ENCODE peak calls at places on chromosomes 7 and 10, in six cellular contexts. One of them, this sample, is unnamed.
A peak's percentile ranks its signal among the peaks of the same experiment; 100 is the strongest.

GRCh38 chr10:7818295-7819125 is at the start of gene TAF3:
- DNase-seq in HCT116: peak; percentile 72
- DNase-seq in GM12878: peak; percentile 55
- DNase-seq in H1: peak; percentile 96
- DNase-seq in HepG2: peak; percentile 81
- DNase-seq in K562: peak; percentile 90
- DNase-seq in this sample: peak; percentile 76

GRCh38 chr7:47085491-47086275 is 496.2 kb downstream of the TNS3 start:
- DNase-seq in HCT116: no peak
- DNase-seq in GM12878: no peak
- DNase-seq in H1: no peak
- DNase-seq in HepG2: no peak
- DNase-seq in K562: no peak
- DNase-seq in this sample: no peak

GRCh38 chr10:50991496-50992355 is 82.6 kb upstream of the PRKG1 start:
- DNase-seq in HCT116: no peak
- DNase-seq in GM12878: no peak
- DNase-seq in H1: peak; percentile 57
- DNase-seq in HepG2: no peak
- DNase-seq in K562: no peak
- DNase-seq in this sample: no peak

GRCh38 chr7:92691578-92691977 is 101.4 kb upstream of the FAM133B start:
- DNase-seq in HCT116: peak; percentile 52
- DNase-seq in GM12878: peak; percentile 37
- DNase-seq in H1: no peak
- DNase-seq in HepG2: peak; percentile 68
- DNase-seq in K562: peak; percentile 35
- DNase-seq in this sample: peak; percentile 33

GRCh38 chr7:158943713-158944112 is 87.4 kb downstream of the DYNC2I1 start:
- DNase-seq in HCT116: no peak
- DNase-seq in GM12878: no peak
- DNase-seq in H1: no peak
- DNase-seq in HepG2: no peak
- DNase-seq in K562: no peak
- DNase-seq in this sample: no peak

GRCh38 chr10:89702121-89702480 is 711 bp downstream of the KIF20B start:
- DNase-seq in HCT116: no peak
- DNase-seq in GM12878: peak; percentile 21
- DNase-seq in H1: no peak
- DNase-seq in HepG2: peak; percentile 11
- DNase-seq in K562: peak; percentile 9
- DNase-seq in this sample: no peak

GRCh38 chr10:30365278-30365677 is 16.2 kb upstream of the MTPAP start:
- DNase-seq in HCT116: peak; percentile 40
- DNase-seq in GM12878: no peak
- DNase-seq in H1: no peak
- DNase-seq in HepG2: no peak
- DNase-seq in K562: no peak
- DNase-seq in this sample: no peak

GRCh38 chr7:116924741-116925140 is 28.6 kb upstream of the ST7 start:
- DNase-seq in HCT116: no peak
- DNase-seq in GM12878: no peak
- DNase-seq in H1: no peak
- DNase-seq in HepG2: no peak
- DNase-seq in K562: no peak
- DNase-seq in this sample: no peak

GRCh38 chr7:21243265-21243664 is 184.6 kb upstream of the SP4 start:
- DNase-seq in HCT116: no peak
- DNase-seq in GM12878: no peak
- DNase-seq in H1: no peak
- DNase-seq in HepG2: no peak
- DNase-seq in K562: no peak
- DNase-seq in this sample: peak; percentile 68

GRCh38 chr7:44279731-44280505 is 45.5 kb downstream of the CAMK2B start:
- DNase-seq in HCT116: no peak
- DNase-seq in GM12878: no peak
- DNase-seq in H1: peak; percentile 38
- DNase-seq in HepG2: no peak
- DNase-seq in K562: peak; percentile 34
- DNase-seq in this sample: no peak

GRCh38 chr7:98568891-98569290 is 48.2 kb upstream of the NPTX2 start:
- DNase-seq in HCT116: no peak
- DNase-seq in GM12878: no peak
- DNase-seq in H1: no peak
- DNase-seq in HepG2: no peak
- DNase-seq in K562: no peak
- DNase-seq in this sample: no peak

GRCh38 chr10:106582291-106582690 is 582.2 kb downstream of the SORCS1 start:
- DNase-seq in HCT116: no peak
- DNase-seq in GM12878: no peak
- DNase-seq in H1: no peak
- DNase-seq in HepG2: no peak
- DNase-seq in K562: no peak
- DNase-seq in this sample: no peak

GRCh38 chr10:122352817-122353525 is 21.5 kb upstream of the PLEKHA1 start:
- DNase-seq in HCT116: no peak
- DNase-seq in GM12878: no peak
- DNase-seq in H1: no peak
- DNase-seq in HepG2: peak; percentile 73
- DNase-seq in K562: no peak
- DNase-seq in this sample: no peak

GRCh38 chr10:103793920-103794883 is 61.2 kb downstream of the SH3PXD2A start:
- DNase-seq in HCT116: no peak
- DNase-seq in GM12878: no peak
- DNase-seq in H1: no peak
- DNase-seq in HepG2: peak; percentile 99
- DNase-seq in K562: no peak
- DNase-seq in this sample: no peak

GRCh38 chr7:50679218-50680007 is 103.3 kb downstream of the GRB10 start:
- DNase-seq in HCT116: peak; percentile 18
- DNase-seq in GM12878: no peak
- DNase-seq in H1: no peak
- DNase-seq in HepG2: peak; percentile 60
- DNase-seq in K562: peak; percentile 21
- DNase-seq in this sample: no peak

GRCh38 chr7:51242007-51242691 is 74.5 kb downstream of the COBL start:
- DNase-seq in HCT116: no peak
- DNase-seq in GM12878: no peak
- DNase-seq in H1: peak; percentile 30
- DNase-seq in HepG2: no peak
- DNase-seq in K562: no peak
- DNase-seq in this sample: no peak

DNA sequence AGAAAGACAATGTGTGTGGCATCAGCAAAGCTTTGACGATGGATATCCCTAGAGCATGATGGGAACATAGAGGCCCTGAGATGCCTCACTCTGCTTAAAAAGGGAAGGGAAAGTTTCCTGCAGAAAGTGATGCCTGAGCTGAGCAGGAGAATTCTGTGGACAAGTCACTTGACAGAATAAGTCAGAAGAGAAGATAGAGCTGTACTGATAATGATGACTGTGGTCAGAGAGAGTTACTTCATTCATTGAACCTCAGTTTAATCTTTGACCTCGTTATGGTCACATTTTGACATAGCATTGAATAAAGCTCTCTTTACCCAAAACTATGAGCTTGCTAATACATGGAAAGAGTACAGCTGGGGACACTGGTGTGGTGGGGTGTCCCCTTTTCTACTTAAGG is 7.6 kb downstream of the CUBN start:
- DNase-seq in HCT116: no peak
- DNase-seq in GM12878: no peak
- DNase-seq in H1: no peak
- DNase-seq in HepG2: no peak
- DNase-seq in K562: no peak
- DNase-seq in this sample: no peak
- TF ChIP-seq ZNF274 in HCT116: no peak
- TF ChIP-seq ZNF274 in GM12878: no peak
- TF ChIP-seq ZNF274 in H1: no peak
- TF ChIP-seq ZNF274 in HepG2: no peak
- TF ChIP-seq ZNF274 in K562: no peak
- TF ChIP-seq ZNF274 in this sample: no peak

GRCh38 chr10:79093658-79094411 is 25.1 kb downstream of the ZMIZ1 start:
- DNase-seq in HCT116: no peak
- DNase-seq in GM12878: peak; percentile 39
- DNase-seq in H1: no peak
- DNase-seq in HepG2: peak; percentile 97
- DNase-seq in K562: peak; percentile 82
- DNase-seq in this sample: no peak
- H3K9ac ChIP-seq in HCT116: no peak overlapping the region
- H3K9ac ChIP-seq in GM12878: no peak overlapping the region
- H3K9ac ChIP-seq in H1: no peak overlapping the region
- H3K9ac ChIP-seq in HepG2: peak overlapping the region; percentile 65
- H3K9ac ChIP-seq in K562: peak overlapping the region; percentile 88
- H3K9ac ChIP-seq in this sample: no peak overlapping the region

GRCh38 chr7:2715341-2716231 is 27.6 kb downstream of the AMZ1 start:
- DNase-seq in HCT116: no peak
- DNase-seq in GM12878: no peak
- DNase-seq in H1: no peak
- DNase-seq in HepG2: no peak
- DNase-seq in K562: no peak
- DNase-seq in this sample: no peak
- H3K4me1 ChIP-seq in HCT116: peaks cover 4% of the 10 kb centered on the region
- H3K4me1 ChIP-seq in GM12878: peaks cover 37% of the 10 kb centered on the region
- H3K4me1 ChIP-seq in H1: no peaks in the 10 kb centered on the region
- H3K4me1 ChIP-seq in HepG2: peaks cover under 1% of the 10 kb centered on the region
- H3K4me1 ChIP-seq in K562: peaks cover 59% of the 10 kb centered on the region
- H3K4me1 ChIP-seq in this sample: peaks cover 25% of the 10 kb centered on the region

DNA sequence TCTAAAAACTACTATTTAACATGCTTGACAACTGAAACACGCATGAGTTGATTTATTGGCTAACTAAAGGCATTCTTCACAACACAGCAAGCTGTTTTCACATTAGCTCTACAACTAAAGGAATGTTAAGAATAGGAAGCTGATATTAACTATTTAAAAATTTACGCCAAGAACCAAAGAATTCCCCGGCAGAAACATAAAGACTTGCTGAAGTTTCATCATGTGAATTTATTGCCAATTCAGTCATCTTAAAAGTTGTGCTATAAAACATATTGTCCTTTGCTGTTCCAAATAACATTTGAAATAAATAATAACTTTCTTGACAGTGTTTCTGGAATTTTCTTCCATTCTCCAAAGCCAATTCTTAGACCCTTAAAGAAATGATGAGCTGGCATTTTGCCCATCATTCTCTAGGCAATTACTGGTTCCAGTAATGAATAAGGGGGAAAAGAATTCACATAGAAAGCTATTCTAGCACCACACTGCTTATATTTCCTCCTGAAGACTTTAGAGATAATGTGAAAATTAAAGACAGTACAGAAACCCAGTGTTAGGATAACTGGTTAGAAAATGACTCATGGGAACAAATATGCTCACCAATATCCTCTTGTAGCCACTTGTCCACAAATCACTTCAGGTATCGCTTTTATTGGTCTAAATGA is 233.1 kb downstream of the PARD3 start:
- DNase-seq in HCT116: no peak
- DNase-seq in GM12878: no peak
- DNase-seq in H1: no peak
- DNase-seq in HepG2: no peak
- DNase-seq in K562: no peak
- DNase-seq in this sample: no peak
- TF ChIP-seq ZNF274 in HCT116: no peak
- TF ChIP-seq ZNF274 in GM12878: no peak
- TF ChIP-seq ZNF274 in H1: no peak
- TF ChIP-seq ZNF274 in HepG2: no peak
- TF ChIP-seq ZNF274 in K562: no peak
- TF ChIP-seq ZNF274 in this sample: no peak

DNA sequence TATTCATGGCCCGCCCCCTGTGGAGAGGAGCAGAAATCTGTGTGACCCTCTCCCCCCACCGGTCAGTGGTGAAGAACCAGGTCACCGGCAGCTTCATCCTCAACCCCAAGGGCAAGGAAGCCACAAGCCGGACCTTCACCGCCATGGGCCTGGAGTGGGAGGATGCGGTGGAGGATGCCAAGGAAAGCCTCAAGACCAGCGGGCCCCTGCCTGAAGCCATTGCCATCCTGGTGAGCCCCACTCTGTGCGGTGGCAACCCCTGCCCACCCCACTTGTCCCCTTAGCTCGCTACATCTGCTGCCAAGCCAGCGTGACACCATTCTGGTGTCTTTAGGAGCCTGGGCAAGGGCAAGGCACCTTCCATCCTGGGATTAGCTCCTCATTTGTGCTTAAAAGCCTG is 35.4 kb downstream of the TBATA start:
- DNase-seq in HCT116: no peak
- DNase-seq in GM12878: no peak
- DNase-seq in H1: no peak
- DNase-seq in HepG2: no peak
- DNase-seq in K562: no peak
- DNase-seq in this sample: no peak
- H3K9ac ChIP-seq in HCT116: no peak overlapping the region
- H3K9ac ChIP-seq in GM12878: no peak overlapping the region
- H3K9ac ChIP-seq in H1: no peak overlapping the region
- H3K9ac ChIP-seq in HepG2: no peak overlapping the region
- H3K9ac ChIP-seq in K562: no peak overlapping the region
- H3K9ac ChIP-seq in this sample: no peak overlapping the region

DNA sequence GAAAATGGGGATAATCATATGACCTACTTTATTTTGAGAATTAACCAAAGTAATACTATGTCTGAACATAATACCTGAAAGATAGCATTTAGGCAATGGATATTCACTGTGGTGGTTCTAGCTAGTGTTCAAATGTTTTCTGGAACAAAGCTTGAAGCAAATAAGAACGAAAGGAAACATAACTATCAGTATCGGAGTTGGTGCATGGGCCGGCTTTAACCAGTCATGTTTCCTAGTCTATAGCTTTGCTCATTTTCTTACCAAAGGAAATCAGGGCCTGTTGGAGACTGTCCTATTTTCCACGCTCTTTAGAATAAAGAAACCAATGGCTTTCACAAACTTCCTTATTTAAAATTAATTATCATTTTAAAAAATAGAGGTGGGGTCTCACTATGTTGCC is 8.9 kb downstream of the IL2RA start:
- DNase-seq in HCT116: no peak
- DNase-seq in GM12878: no peak
- DNase-seq in H1: no peak
- DNase-seq in HepG2: no peak
- DNase-seq in K562: no peak
- DNase-seq in this sample: no peak
- H3K4me1 ChIP-seq in HCT116: peaks cover 25% of the 10 kb centered on the region
- H3K4me1 ChIP-seq in GM12878: peaks cover 70% of the 10 kb centered on the region
- H3K4me1 ChIP-seq in H1: no peaks in the 10 kb centered on the region
- H3K4me1 ChIP-seq in HepG2: peaks cover 30% of the 10 kb centered on the region
- H3K4me1 ChIP-seq in K562: peaks cover 10% of the 10 kb centered on the region
- H3K4me1 ChIP-seq in this sample: no peaks in the 10 kb centered on the region

GRCh38 chr10:79449181-79450146 is 4.0 kb upstream of the ZCCHC24 start:
- DNase-seq in HCT116: no peak
- DNase-seq in GM12878: no peak
- DNase-seq in H1: no peak
- DNase-seq in HepG2: no peak
- DNase-seq in K562: no peak
- DNase-seq in this sample: no peak
- TF ChIP-seq ZNF274 in HCT116: no peak
- TF ChIP-seq ZNF274 in GM12878: no peak
- TF ChIP-seq ZNF274 in H1: no peak
- TF ChIP-seq ZNF274 in HepG2: no peak
- TF ChIP-seq ZNF274 in K562: no peak
- TF ChIP-seq ZNF274 in this sample: no peak

DNA sequence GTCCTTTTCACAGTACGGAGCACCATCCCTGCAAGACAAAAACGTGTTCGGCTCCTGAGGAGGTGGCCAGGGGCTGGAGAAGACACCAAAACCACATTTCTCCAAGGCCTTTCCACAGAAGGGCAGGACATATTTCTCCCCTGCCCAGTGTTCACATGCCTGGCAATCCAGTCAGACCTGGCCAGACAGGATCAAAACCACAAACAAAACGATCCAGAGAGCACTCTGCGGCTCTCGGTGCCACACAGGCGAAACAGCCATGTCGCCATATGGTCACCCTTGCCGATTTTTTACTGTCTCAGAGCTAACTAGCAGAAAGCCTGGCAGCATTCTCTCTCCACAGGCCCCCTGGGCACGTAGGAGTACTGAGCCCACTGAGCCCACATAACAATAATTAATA is 113.0 kb downstream of the ABLIM1 start:
- DNase-seq in HCT116: no peak
- DNase-seq in GM12878: no peak
- DNase-seq in H1: no peak
- DNase-seq in HepG2: no peak
- DNase-seq in K562: no peak
- DNase-seq in this sample: no peak
- H3K9ac ChIP-seq in HCT116: no peak overlapping the region
- H3K9ac ChIP-seq in GM12878: no peak overlapping the region
- H3K9ac ChIP-seq in H1: no peak overlapping the region
- H3K9ac ChIP-seq in HepG2: no peak overlapping the region
- H3K9ac ChIP-seq in K562: no peak overlapping the region
- H3K9ac ChIP-seq in this sample: no peak overlapping the region

This sample was measured in NT2/D1.